ENCODE peak calls at places on chromosome 9, in seven cellular contexts. F is heart left ventricle, O is upper lobe of left lung, T is Peyer's patch, E is lower lobe of right lung, Y is GM12878, H is IMR-90. V is an unnamed sample.

GRCh38 chr9:107933042-107933441 is 443.5 kb upstream of the KLF4 start:
- DNase-seq in F (no peak), O (no peak), T (no peak), E (no peak), Y (no peak), H (peak; percentile 40), V (no peak)

GRCh38 chr9:127168756-127169506 is 46.5 kb upstream of the ANGPTL2 start:
- DNase-seq in F (peak; percentile 12), O (no peak), T (peak; percentile 33), E (no peak), Y (no peak), H (no peak), V (no peak)

GRCh38 chr9:17063535-17064135 is 71.2 kb upstream of the CNTLN start:
- DNase-seq in F (no peak), O (no peak), T (no peak), E (no peak), Y (no peak), H (peak; percentile 64), V (no peak)

GRCh38 chr9:136286359-136286986 is 17.4 kb downstream of the CCDC187 start:
- DNase-seq in F (no peak), O (peak; percentile 75), T (no peak), E (no peak), Y (no peak), H (no peak), V (no peak)

GRCh38 chr9:34292552-34292951 is 36.5 kb downstream of the KIF24 start:
- DNase-seq in F (no peak), O (no peak), T (no peak), E (no peak), Y (no peak), H (no peak), V (no peak)

GRCh38 chr9:87567566-87567965 is 69.9 kb downstream of the DAPK1 start:
- DNase-seq in F (no peak), O (no peak), T (no peak), E (no peak), Y (no peak), H (no peak), V (no peak)

GRCh38 chr9:110088099-110088498 is 119.9 kb downstream of the C9orf152 start:
- DNase-seq in F (no peak), O (no peak), T (no peak), E (no peak), Y (no peak), H (no peak), V (no peak)

GRCh38 chr9:69937830-69938535 is 105.7 kb upstream of the MAMDC2 start:
- DNase-seq in F (no peak), O (no peak), T (no peak), E (no peak), Y (no peak), H (no peak), V (no peak)

GRCh38 chr9:94026816-94027215 is 57.4 kb upstream of the PTPDC1 start:
- DNase-seq in F (no peak), O (no peak), T (no peak), E (no peak), Y (no peak), H (no peak), V (no peak)

GRCh38 chr9:27572566-27572917 is 739 bp downstream of the C9orf72 start:
- DNase-seq in F (no peak), O (no peak), T (no peak), E (no peak), Y (no peak), H (no peak), V (peak; percentile 84)

GRCh38 chr9:93254061-93254481 is 70.1 kb downstream of the WNK2 start:
- DNase-seq in F (no peak), O (no peak), T (peak; percentile 45), E (peak; percentile 31), Y (no peak), H (no peak), V (no peak)

GRCh38 chr9:85027870-85028269 is 358.3 kb downstream of the NTRK2 start:
- DNase-seq in F (no peak), O (no peak), T (no peak), E (no peak), Y (no peak), H (no peak), V (no peak)

GRCh38 chr9:90854637-90855036 is 53.0 kb downstream of the SYK start:
- DNase-seq in F (no peak), O (no peak), T (no peak), E (no peak), Y (no peak), H (no peak), V (no peak)

GRCh38 chr9:6049798-6050197 is 34.4 kb upstream of the RANBP6 start:
- DNase-seq in F (no peak), O (no peak), T (no peak), E (no peak), Y (peak; percentile 48), H (no peak), V (no peak)

GRCh38 chr9:137721479-137721878 is 102.7 kb downstream of the EHMT1 start:
- DNase-seq in F (no peak), O (no peak), T (no peak), E (no peak), Y (no peak), H (no peak), V (no peak)

GRCh38 chr9:33249087-33249657 is 9.2 kb downstream of the SPINK4 start:
- DNase-seq in F (peak; percentile 3), O (no peak), T (no peak), E (no peak), Y (no peak), H (no peak), V (no peak)

GRCh38 chr9:77647659-77648457 is at the start of gene GNA14:
- DNase-seq in F (peak; percentile 27), O (peak; percentile 86), T (no peak), E (no peak), Y (no peak), H (no peak), V (peak; percentile 61)

GRCh38 chr9:127555830-127556820 is 56.0 kb upstream of the STXBP1 start:
- DNase-seq in F (peak; percentile 51), O (no peak), T (peak; percentile 68), E (peak; percentile 82), Y (peak; percentile 24), H (peak; percentile 96), V (peak; percentile 86)

GRCh38 chr9:87160148-87161107 is 213.1 kb upstream of the GAS1 start:
- DNase-seq in F (peak; percentile 34), O (no peak), T (no peak), E (no peak), Y (no peak), H (no peak), V (no peak)

GRCh38 chr9:129968690-129969485 is 74.1 kb downstream of the FNBP1 start:
- DNase-seq in F (no peak), O (no peak), T (no peak), E (no peak), Y (no peak), H (peak; percentile 93), V (no peak)

GRCh38 chr9:135887021-135887507 is 20.3 kb downstream of the CAMSAP1 start:
- DNase-seq in F (peak; percentile 39), O (no peak), T (no peak), E (peak; percentile 55), Y (no peak), H (peak; percentile 45), V (no peak)

DNA sequence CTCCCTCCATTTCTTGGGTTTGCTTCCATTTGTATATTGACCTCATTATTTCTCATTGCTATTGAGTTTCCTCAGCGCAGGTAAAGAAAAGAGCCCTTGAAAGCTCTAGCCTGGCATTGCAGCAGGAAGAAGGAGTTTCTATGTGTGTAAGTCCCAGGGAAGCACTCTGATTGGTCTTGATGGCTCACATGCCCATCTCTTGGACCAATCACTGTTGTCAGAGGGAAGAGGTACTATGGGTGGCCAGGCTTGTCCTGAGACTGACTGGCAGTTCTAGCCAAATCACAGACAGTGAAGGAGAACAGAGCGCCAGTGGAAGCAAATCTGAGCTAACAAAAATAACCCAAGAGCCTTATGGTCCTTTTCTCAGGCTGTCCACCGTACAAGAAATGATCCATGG is 219.0 kb downstream of the PAX5 start:
- DNase-seq in F (no peak), O (no peak), T (no peak), E (no peak), Y (no peak), H (no peak), V (no peak)
- H3K27me3 ChIP-seq in F (peaks cover 50% of the 10 kb centered on the region), O (peaks cover 17% of the 10 kb centered on the region), T (no peaks in the 10 kb centered on the region), E (peaks cover 41% of the 10 kb centered on the region), Y (no peaks in the 10 kb centered on the region), H (peaks cover 35% of the 10 kb centered on the region), V (no peaks in the 10 kb centered on the region)

DNA sequence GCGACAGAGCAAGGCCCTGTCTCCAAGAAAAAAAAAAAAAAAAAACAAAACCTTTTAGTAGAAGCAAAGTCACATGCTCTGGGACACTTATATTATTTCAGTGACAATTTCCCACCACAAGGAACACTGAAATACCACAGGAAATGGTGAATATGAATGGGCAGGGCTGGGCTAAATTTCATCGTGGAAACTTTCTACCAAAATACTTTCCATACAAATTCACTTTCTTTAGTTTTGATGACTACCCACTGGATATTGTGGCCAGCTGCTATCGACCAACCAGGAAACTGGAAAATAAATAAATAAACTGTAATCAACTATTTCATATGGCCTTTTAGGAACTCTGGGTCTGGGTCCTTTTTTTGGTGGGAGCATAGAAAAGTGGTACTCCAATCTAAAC is 2.5 kb upstream of the SNX30 start:
- DNase-seq in F (no peak), O (no peak), T (no peak), E (no peak), Y (no peak), H (no peak), V (no peak)
- H3K27ac ChIP-seq in F (no peak overlapping the region), O (no peak overlapping the region), T (no peak overlapping the region), E (no peak overlapping the region), Y (no peak overlapping the region), H (no peak overlapping the region), V (no peak overlapping the region)

DNA sequence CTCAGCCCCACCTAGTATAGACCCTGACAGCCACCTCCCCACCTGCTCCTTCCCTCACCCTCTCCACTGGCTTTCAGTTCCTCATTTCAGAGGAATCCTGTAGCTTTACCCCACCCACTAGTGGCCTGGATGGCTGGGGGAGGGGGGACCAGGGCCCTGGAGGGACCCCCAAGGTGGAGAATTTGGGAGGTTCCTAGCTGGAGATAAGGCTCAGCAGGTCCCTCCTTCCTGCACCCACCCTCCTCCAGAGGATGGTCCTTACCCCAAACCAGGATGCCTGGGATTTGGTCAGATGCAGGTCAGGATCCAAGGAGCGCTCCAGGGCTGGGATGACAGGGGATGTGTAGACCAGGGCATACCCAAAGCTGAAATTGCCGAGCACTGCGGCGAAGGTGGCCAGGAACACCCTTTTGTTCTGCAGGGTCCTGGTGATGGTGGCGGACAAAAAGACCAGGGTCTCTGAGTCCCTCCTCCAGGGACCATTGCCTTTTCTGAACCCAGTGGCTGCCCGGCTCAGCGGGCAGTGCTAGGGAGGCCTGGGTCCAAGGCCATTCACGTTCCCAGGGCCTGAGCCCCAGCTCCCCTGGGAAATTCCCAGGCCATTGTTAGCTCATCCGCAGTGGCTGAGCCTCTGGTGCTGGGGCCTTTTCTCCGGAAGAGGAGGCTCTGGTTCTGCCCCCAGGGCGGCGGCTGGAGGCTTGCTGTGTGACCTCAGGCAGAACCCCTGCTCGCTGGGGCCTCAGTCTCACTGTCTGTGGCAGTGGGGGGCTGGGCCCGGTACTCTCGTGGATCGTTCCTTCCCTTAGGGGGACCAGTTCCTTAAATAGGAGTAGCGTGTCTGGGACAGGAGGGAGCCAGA is 678 bp downstream of the SLC2A6 start:
- DNase-seq in F (peak; percentile 65), O (no peak), T (no peak), E (peak; percentile 30), Y (no peak), H (peak; percentile 17), V (no peak)
- TF ChIP-seq CTCF in F (no peak), O (no peak), T (no peak), E (no peak), Y (no peak), H (no peak), V (no peak)

DNA sequence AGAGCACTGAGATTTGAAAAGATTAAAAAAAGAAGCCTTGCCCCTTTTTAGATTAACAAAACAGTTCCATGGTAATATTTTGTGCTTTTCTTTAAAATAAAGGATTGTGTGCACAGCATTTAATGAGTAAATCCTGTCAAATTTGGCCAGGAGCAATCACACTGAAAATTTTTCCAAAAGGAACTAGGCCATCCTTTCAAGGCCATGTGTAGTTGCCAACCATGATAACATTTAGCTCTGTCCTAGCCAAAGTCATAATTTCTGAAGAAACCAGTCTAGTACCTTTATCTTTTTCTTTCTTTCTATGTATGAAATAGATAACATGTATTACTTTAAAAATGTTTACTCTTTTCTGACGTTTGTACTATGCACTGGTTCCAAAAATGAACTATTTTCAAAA is 143.6 kb downstream of the PBX3 start:
- DNase-seq in F (no peak), O (no peak), T (no peak), E (no peak), Y (no peak), H (no peak), V (no peak)
- H3K27me3 ChIP-seq in F (no peaks in the 10 kb centered on the region), O (no peaks in the 10 kb centered on the region), T (no peaks in the 10 kb centered on the region), E (no peaks in the 10 kb centered on the region), Y (no peaks in the 10 kb centered on the region), H (no peaks in the 10 kb centered on the region), V (no peaks in the 10 kb centered on the region)